ENCODE peak calls at places on chromosomes 4 and X, in nine cellular contexts. One of them, this sample, is unnamed. For H3K4me1, the result is how much of the 10 kb centered on the place peaks cover.

GRCh38 chrX:98795636-98796035 is 1614.4 kb downstream of the PCDH19 start:
- DNase-seq in esophagus squamous epithelium: no peak
- DNase-seq in effector memory CD4-positive, alpha-beta T cell: no peak
- DNase-seq in sigmoid colon: no peak
- DNase-seq in thoracic aorta: no peak
- DNase-seq in tibial nerve: no peak
- DNase-seq in CD4-positive, alpha-beta memory T cell: no peak
- DNase-seq in lung: no peak
- DNase-seq in prostate gland: no peak
- DNase-seq in this sample: no peak

GRCh38 chr4:22870847-22871246 is 178.1 kb downstream of the GBA3 start:
- DNase-seq in esophagus squamous epithelium: no peak
- DNase-seq in effector memory CD4-positive, alpha-beta T cell: no peak
- DNase-seq in sigmoid colon: no peak
- DNase-seq in thoracic aorta: no peak
- DNase-seq in tibial nerve: no peak
- DNase-seq in CD4-positive, alpha-beta memory T cell: no peak
- DNase-seq in lung: no peak
- DNase-seq in prostate gland: no peak
- DNase-seq in this sample: no peak

GRCh38 chrX:41085883-41086626 is 810 bp downstream of the USP9X start:
- DNase-seq in esophagus squamous epithelium: no peak
- DNase-seq in effector memory CD4-positive, alpha-beta T cell: peak
- DNase-seq in sigmoid colon: peak
- DNase-seq in thoracic aorta: no peak
- DNase-seq in tibial nerve: peak
- DNase-seq in CD4-positive, alpha-beta memory T cell: peak
- DNase-seq in lung: peak
- DNase-seq in prostate gland: peak
- DNase-seq in this sample: peak

GRCh38 chr4:10013722-10014121 is 7.6 kb downstream of the SLC2A9 start:
- DNase-seq in esophagus squamous epithelium: no peak
- DNase-seq in effector memory CD4-positive, alpha-beta T cell: no peak
- DNase-seq in sigmoid colon: no peak
- DNase-seq in thoracic aorta: no peak
- DNase-seq in tibial nerve: no peak
- DNase-seq in CD4-positive, alpha-beta memory T cell: no peak
- DNase-seq in lung: peak
- DNase-seq in prostate gland: peak
- DNase-seq in this sample: no peak

GRCh38 chr4:109301691-109302365 is 630 bp downstream of the COL25A1 start:
- DNase-seq in esophagus squamous epithelium: no peak
- DNase-seq in effector memory CD4-positive, alpha-beta T cell: no peak
- DNase-seq in sigmoid colon: no peak
- DNase-seq in thoracic aorta: no peak
- DNase-seq in tibial nerve: no peak
- DNase-seq in CD4-positive, alpha-beta memory T cell: no peak
- DNase-seq in lung: no peak
- DNase-seq in prostate gland: no peak
- DNase-seq in this sample: no peak

GRCh38 chrX:19535481-19535880 is 20.2 kb upstream of the MAP3K15 start:
- DNase-seq in esophagus squamous epithelium: no peak
- DNase-seq in effector memory CD4-positive, alpha-beta T cell: no peak
- DNase-seq in sigmoid colon: no peak
- DNase-seq in thoracic aorta: no peak
- DNase-seq in tibial nerve: no peak
- DNase-seq in CD4-positive, alpha-beta memory T cell: no peak
- DNase-seq in lung: no peak
- DNase-seq in prostate gland: no peak
- DNase-seq in this sample: no peak

GRCh38 chr4:172706000-172706399 is 462.6 kb upstream of the GALNT7 start:
- DNase-seq in esophagus squamous epithelium: no peak
- DNase-seq in effector memory CD4-positive, alpha-beta T cell: no peak
- DNase-seq in sigmoid colon: no peak
- DNase-seq in thoracic aorta: no peak
- DNase-seq in tibial nerve: no peak
- DNase-seq in CD4-positive, alpha-beta memory T cell: no peak
- DNase-seq in lung: no peak
- DNase-seq in prostate gland: no peak
- DNase-seq in this sample: no peak

GRCh38 chr4:22162454-22162853 is 213.9 kb upstream of the KCNIP4 start:
- DNase-seq in esophagus squamous epithelium: no peak
- DNase-seq in effector memory CD4-positive, alpha-beta T cell: no peak
- DNase-seq in sigmoid colon: no peak
- DNase-seq in thoracic aorta: no peak
- DNase-seq in tibial nerve: no peak
- DNase-seq in CD4-positive, alpha-beta memory T cell: no peak
- DNase-seq in lung: no peak
- DNase-seq in prostate gland: no peak
- DNase-seq in this sample: no peak

GRCh38 chr4:138751290-138751689 is 264.3 kb upstream of the NOCT start:
- DNase-seq in esophagus squamous epithelium: no peak
- DNase-seq in effector memory CD4-positive, alpha-beta T cell: no peak
- DNase-seq in sigmoid colon: no peak
- DNase-seq in thoracic aorta: no peak
- DNase-seq in tibial nerve: no peak
- DNase-seq in CD4-positive, alpha-beta memory T cell: no peak
- DNase-seq in lung: no peak
- DNase-seq in prostate gland: no peak
- DNase-seq in this sample: no peak

GRCh38 chr4:91935217-91935616 is 368.5 kb upstream of the GRID2 start:
- DNase-seq in esophagus squamous epithelium: no peak
- DNase-seq in effector memory CD4-positive, alpha-beta T cell: no peak
- DNase-seq in sigmoid colon: no peak
- DNase-seq in thoracic aorta: no peak
- DNase-seq in tibial nerve: no peak
- DNase-seq in CD4-positive, alpha-beta memory T cell: no peak
- DNase-seq in lung: no peak
- DNase-seq in prostate gland: no peak
- DNase-seq in this sample: no peak

GRCh38 chr4:11069581-11069980 is 359.1 kb downstream of the HS3ST1 start:
- DNase-seq in esophagus squamous epithelium: no peak
- DNase-seq in effector memory CD4-positive, alpha-beta T cell: no peak
- DNase-seq in sigmoid colon: no peak
- DNase-seq in thoracic aorta: no peak
- DNase-seq in tibial nerve: no peak
- DNase-seq in CD4-positive, alpha-beta memory T cell: no peak
- DNase-seq in lung: no peak
- DNase-seq in prostate gland: no peak
- DNase-seq in this sample: no peak

GRCh38 chr4:174324725-174325124 is 41.0 kb downstream of the CEP44 start:
- DNase-seq in esophagus squamous epithelium: no peak
- DNase-seq in effector memory CD4-positive, alpha-beta T cell: no peak
- DNase-seq in sigmoid colon: no peak
- DNase-seq in thoracic aorta: no peak
- DNase-seq in tibial nerve: no peak
- DNase-seq in CD4-positive, alpha-beta memory T cell: no peak
- DNase-seq in lung: no peak
- DNase-seq in prostate gland: no peak
- DNase-seq in this sample: no peak

GRCh38 chrX:119734897-119735339 is 23.5 kb upstream of the SOWAHD start:
- DNase-seq in esophagus squamous epithelium: no peak
- DNase-seq in effector memory CD4-positive, alpha-beta T cell: no peak
- DNase-seq in sigmoid colon: peak
- DNase-seq in thoracic aorta: no peak
- DNase-seq in tibial nerve: no peak
- DNase-seq in CD4-positive, alpha-beta memory T cell: no peak
- DNase-seq in lung: peak
- DNase-seq in prostate gland: no peak
- DNase-seq in this sample: no peak

GRCh38 chrX:56762707-56763555 is 33.9 kb downstream of the NBDY start:
- DNase-seq in esophagus squamous epithelium: no peak
- DNase-seq in effector memory CD4-positive, alpha-beta T cell: no peak
- DNase-seq in sigmoid colon: peak
- DNase-seq in thoracic aorta: no peak
- DNase-seq in tibial nerve: no peak
- DNase-seq in CD4-positive, alpha-beta memory T cell: no peak
- DNase-seq in lung: no peak
- DNase-seq in prostate gland: no peak
- DNase-seq in this sample: no peak

GRCh38 chrX:55907968-55908607 is 190.5 kb downstream of the RRAGB start:
- DNase-seq in esophagus squamous epithelium: no peak
- DNase-seq in effector memory CD4-positive, alpha-beta T cell: peak
- DNase-seq in sigmoid colon: peak
- DNase-seq in thoracic aorta: no peak
- DNase-seq in tibial nerve: no peak
- DNase-seq in CD4-positive, alpha-beta memory T cell: peak
- DNase-seq in lung: peak
- DNase-seq in prostate gland: peak
- DNase-seq in this sample: peak

GRCh38 chr4:94523617-94524016 is 71.9 kb downstream of the PDLIM5 start:
- DNase-seq in esophagus squamous epithelium: no peak
- DNase-seq in effector memory CD4-positive, alpha-beta T cell: no peak
- DNase-seq in sigmoid colon: no peak
- DNase-seq in thoracic aorta: no peak
- DNase-seq in tibial nerve: no peak
- DNase-seq in CD4-positive, alpha-beta memory T cell: no peak
- DNase-seq in lung: no peak
- DNase-seq in prostate gland: no peak
- DNase-seq in this sample: no peak

GRCh38 chr4:8260656-8261111 is 8.9 kb upstream of the HTRA3 start:
- DNase-seq in esophagus squamous epithelium: no peak
- DNase-seq in effector memory CD4-positive, alpha-beta T cell: no peak
- DNase-seq in sigmoid colon: peak
- DNase-seq in thoracic aorta: no peak
- DNase-seq in tibial nerve: no peak
- DNase-seq in CD4-positive, alpha-beta memory T cell: no peak
- DNase-seq in lung: no peak
- DNase-seq in prostate gland: peak
- DNase-seq in this sample: no peak

GRCh38 chr4:27270435-27270834 is 409.8 kb downstream of the STIM2 start:
- DNase-seq in esophagus squamous epithelium: no peak
- DNase-seq in effector memory CD4-positive, alpha-beta T cell: no peak
- DNase-seq in sigmoid colon: no peak
- DNase-seq in thoracic aorta: no peak
- DNase-seq in tibial nerve: no peak
- DNase-seq in CD4-positive, alpha-beta memory T cell: no peak
- DNase-seq in lung: no peak
- DNase-seq in prostate gland: no peak
- DNase-seq in this sample: no peak

GRCh38 chr4:128835498-128836222 is 26.2 kb downstream of the JADE1 start:
- DNase-seq in esophagus squamous epithelium: no peak
- DNase-seq in effector memory CD4-positive, alpha-beta T cell: no peak
- DNase-seq in sigmoid colon: peak
- DNase-seq in thoracic aorta: no peak
- DNase-seq in tibial nerve: no peak
- DNase-seq in CD4-positive, alpha-beta memory T cell: no peak
- DNase-seq in lung: peak
- DNase-seq in prostate gland: peak
- DNase-seq in this sample: no peak

GRCh38 chr4:180160195-180160985 is 2082.8 kb upstream of the TENM3 start:
- DNase-seq in esophagus squamous epithelium: no peak
- DNase-seq in effector memory CD4-positive, alpha-beta T cell: no peak
- DNase-seq in sigmoid colon: no peak
- DNase-seq in thoracic aorta: no peak
- DNase-seq in tibial nerve: no peak
- DNase-seq in CD4-positive, alpha-beta memory T cell: no peak
- DNase-seq in lung: no peak
- DNase-seq in prostate gland: no peak
- DNase-seq in this sample: no peak
- H3K4me1 ChIP-seq in esophagus squamous epithelium: under half
- H3K4me1 ChIP-seq in effector memory CD4-positive, alpha-beta T cell: under half
- H3K4me1 ChIP-seq in sigmoid colon: under half
- H3K4me1 ChIP-seq in thoracic aorta: under half
- H3K4me1 ChIP-seq in tibial nerve: under half
- H3K4me1 ChIP-seq in CD4-positive, alpha-beta memory T cell: under half
- H3K4me1 ChIP-seq in lung: under half
- H3K4me1 ChIP-seq in prostate gland: under half
- H3K4me1 ChIP-seq in this sample: under half

GRCh38 chr4:12689457-12689856 is 794.7 kb downstream of the RAB28 start:
- DNase-seq in esophagus squamous epithelium: no peak
- DNase-seq in effector memory CD4-positive, alpha-beta T cell: no peak
- DNase-seq in sigmoid colon: no peak
- DNase-seq in thoracic aorta: no peak
- DNase-seq in tibial nerve: no peak
- DNase-seq in CD4-positive, alpha-beta memory T cell: no peak
- DNase-seq in lung: no peak
- DNase-seq in prostate gland: no peak
- DNase-seq in this sample: no peak

GRCh38 chr4:12691168-12691567 is 793.0 kb downstream of the RAB28 start:
- DNase-seq in esophagus squamous epithelium: no peak
- DNase-seq in effector memory CD4-positive, alpha-beta T cell: no peak
- DNase-seq in sigmoid colon: no peak
- DNase-seq in thoracic aorta: no peak
- DNase-seq in tibial nerve: no peak
- DNase-seq in CD4-positive, alpha-beta memory T cell: no peak
- DNase-seq in lung: no peak
- DNase-seq in prostate gland: no peak
- DNase-seq in this sample: no peak

GRCh38 chr4:12697970-12698369 is 786.2 kb downstream of the RAB28 start:
- DNase-seq in esophagus squamous epithelium: no peak
- DNase-seq in effector memory CD4-positive, alpha-beta T cell: no peak
- DNase-seq in sigmoid colon: no peak
- DNase-seq in thoracic aorta: no peak
- DNase-seq in tibial nerve: no peak
- DNase-seq in CD4-positive, alpha-beta memory T cell: no peak
- DNase-seq in lung: no peak
- DNase-seq in prostate gland: no peak
- DNase-seq in this sample: no peak

GRCh38 chr4:12692815-12693214 is 791.3 kb downstream of the RAB28 start:
- DNase-seq in esophagus squamous epithelium: no peak
- DNase-seq in effector memory CD4-positive, alpha-beta T cell: no peak
- DNase-seq in sigmoid colon: no peak
- DNase-seq in thoracic aorta: no peak
- DNase-seq in tibial nerve: no peak
- DNase-seq in CD4-positive, alpha-beta memory T cell: no peak
- DNase-seq in lung: no peak
- DNase-seq in prostate gland: no peak
- DNase-seq in this sample: no peak
- H3K27ac ChIP-seq in esophagus squamous epithelium: no peak
- H3K27ac ChIP-seq in effector memory CD4-positive, alpha-beta T cell: no peak
- H3K27ac ChIP-seq in sigmoid colon: no peak
- H3K27ac ChIP-seq in thoracic aorta: no peak
- H3K27ac ChIP-seq in tibial nerve: no peak
- H3K27ac ChIP-seq in CD4-positive, alpha-beta memory T cell: no peak
- H3K27ac ChIP-seq in lung: no peak
- H3K27ac ChIP-seq in prostate gland: no peak
- H3K27ac ChIP-seq in this sample: no peak

GRCh38 chr4:107799634-107800033 is 25.1 kb upstream of the SGMS2 start:
- DNase-seq in esophagus squamous epithelium: no peak
- DNase-seq in effector memory CD4-positive, alpha-beta T cell: no peak
- DNase-seq in sigmoid colon: no peak
- DNase-seq in thoracic aorta: no peak
- DNase-seq in tibial nerve: no peak
- DNase-seq in CD4-positive, alpha-beta memory T cell: no peak
- DNase-seq in lung: no peak
- DNase-seq in prostate gland: no peak
- DNase-seq in this sample: no peak
- H3K4me3 ChIP-seq in esophagus squamous epithelium: no peak
- H3K4me3 ChIP-seq in effector memory CD4-positive, alpha-beta T cell: no peak
- H3K4me3 ChIP-seq in sigmoid colon: no peak
- H3K4me3 ChIP-seq in thoracic aorta: peak
- H3K4me3 ChIP-seq in tibial nerve: no peak
- H3K4me3 ChIP-seq in CD4-positive, alpha-beta memory T cell: no peak
- H3K4me3 ChIP-seq in lung: no peak
- H3K4me3 ChIP-seq in prostate gland: no peak
- H3K4me3 ChIP-seq in this sample: no peak

DNA sequence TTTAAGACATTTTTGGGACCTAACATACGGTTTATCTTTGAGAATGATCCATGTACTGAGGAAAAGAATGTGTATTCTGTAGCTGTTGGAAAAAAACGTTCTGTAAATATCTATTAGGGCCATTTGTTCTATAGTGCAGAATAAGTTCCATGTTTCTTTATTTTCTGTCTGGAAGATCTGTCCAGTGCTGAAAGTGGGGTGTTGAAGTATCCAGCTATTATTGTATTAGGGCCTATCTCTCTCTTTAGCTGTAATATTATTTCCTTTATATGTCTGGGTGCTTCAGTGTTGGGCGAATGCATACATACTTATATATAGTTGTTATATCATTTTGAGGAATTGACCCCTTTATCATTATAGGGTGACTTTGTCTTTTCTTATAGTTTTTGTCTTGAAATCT is 24.7 kb downstream of the MAGEC1 start:
- DNase-seq in esophagus squamous epithelium: no peak
- DNase-seq in effector memory CD4-positive, alpha-beta T cell: no peak
- DNase-seq in sigmoid colon: no peak
- DNase-seq in thoracic aorta: no peak
- DNase-seq in tibial nerve: no peak
- DNase-seq in CD4-positive, alpha-beta memory T cell: no peak
- DNase-seq in lung: no peak
- DNase-seq in prostate gland: no peak
- DNase-seq in this sample: no peak
- H3K4me1 ChIP-seq in esophagus squamous epithelium: under half
- H3K4me1 ChIP-seq in effector memory CD4-positive, alpha-beta T cell: under half
- H3K4me1 ChIP-seq in sigmoid colon: under half
- H3K4me1 ChIP-seq in thoracic aorta: under half
- H3K4me1 ChIP-seq in tibial nerve: under half
- H3K4me1 ChIP-seq in CD4-positive, alpha-beta memory T cell: under half
- H3K4me1 ChIP-seq in lung: under half
- H3K4me1 ChIP-seq in prostate gland: under half
- H3K4me1 ChIP-seq in this sample: under half

This sample was measured in naive thymus-derived CD4-positive, alpha-beta T cell.